ENCODE peak calls at places on chromosomes 5 and 9, in five cellular contexts. K is GM12892, M is K562, I is HepG2, O is GM12891. S is an unnamed sample.

GRCh38 chr5:121533814-121534213 is 317.9 kb upstream of the FTMT start:
- DNase-seq in K (no peak), M (no peak), I (no peak), O (no peak), S (no peak)

GRCh38 chr5:54440456-54440893 is 15.0 kb upstream of the HSPB3 start:
- DNase-seq in K (no peak), M (no peak), I (no peak), O (no peak), S (no peak)

GRCh38 chr9:95124582-95125359 is 192.7 kb downstream of the FANCC start:
- DNase-seq in K (no peak), M (no peak), I (no peak), O (no peak), S (peak)

GRCh38 chr9:129491486-129491855 is 129.4 kb downstream of the C9orf50 start:
- DNase-seq in K (no peak), M (peak), I (no peak), O (no peak), S (no peak)

GRCh38 chr9:75734802-75735201 is 155.7 kb upstream of the PCSK5 start:
- DNase-seq in K (no peak), M (no peak), I (no peak), O (no peak), S (no peak)

GRCh38 chr5:68548959-68549676 is 333.6 kb downstream of the PIK3R1 start:
- DNase-seq in K (no peak), M (peak), I (peak), O (no peak), S (no peak)

GRCh38 chr9:127918201-127919107 is 1.6 kb upstream of the ST6GALNAC4 start:
- DNase-seq in K (no peak), M (peak), I (no peak), O (no peak), S (peak)

GRCh38 chr5:84603557-84604185 is 219.0 kb upstream of the EDIL3 start:
- DNase-seq in K (no peak), M (no peak), I (no peak), O (no peak), S (no peak)

GRCh38 chr9:124725068-124725452 is 46.1 kb downstream of the NR6A1 start:
- DNase-seq in K (no peak), M (no peak), I (peak), O (no peak), S (no peak)

GRCh38 chr5:180084638-180085561 is 13.3 kb upstream of the RNF130 start:
- DNase-seq in K (no peak), M (peak), I (peak), O (no peak), S (peak)

GRCh38 chr9:97983524-97984187 is 515 bp downstream of the ANP32B start:
- DNase-seq in K (peak), M (peak), I (no peak), O (peak), S (peak)

GRCh38 chr5:5481633-5482032 is 59.2 kb downstream of the ICE1 start:
- DNase-seq in K (no peak), M (no peak), I (no peak), O (no peak), S (no peak)

GRCh38 chr9:96883922-96884321 is 29.6 kb upstream of the ZNF782 start:
- DNase-seq in K (no peak), M (no peak), I (no peak), O (no peak), S (no peak)

GRCh38 chr5:69334793-69335268 is 2.2 kb upstream of the CCDC125 start:
- DNase-seq in K (peak), M (peak), I (peak), O (peak), S (peak)

GRCh38 chr5:15463231-15463630 is 36.7 kb upstream of the FBXL7 start:
- DNase-seq in K (no peak), M (no peak), I (no peak), O (no peak), S (no peak)

GRCh38 chr5:159965031-159965837 is 43.7 kb upstream of the TTC1 start:
- DNase-seq in K (no peak), M (peak), I (peak), O (no peak), S (peak)

GRCh38 chr5:78594946-78595921 is 53.3 kb downstream of the LHFPL2 start:
- DNase-seq in K (no peak), M (peak), I (peak), O (no peak), S (no peak)

GRCh38 chr5:14920121-14920520 is 48.5 kb upstream of the ANKH start:
- DNase-seq in K (no peak), M (no peak), I (no peak), O (no peak), S (no peak)

GRCh38 chr5:14444988-14445387 is 136.6 kb upstream of the OTULINL start:
- DNase-seq in K (no peak), M (no peak), I (no peak), O (no peak), S (no peak)

GRCh38 chr5:134176523-134177196 is at the start of gene SKP1:
- DNase-seq in K (peak), M (peak), I (peak), O (peak), S (peak)

GRCh38 chr5:78546597-78546996 is 102.0 kb downstream of the LHFPL2 start:
- DNase-seq in K (no peak), M (no peak), I (peak), O (no peak), S (no peak)

GRCh38 chr5:134136771-134137170 is 22.3 kb downstream of the TCF7 start:
- DNase-seq in K (no peak), M (no peak), I (no peak), O (no peak), S (no peak)

GRCh38 chr5:89313804-89314588 is 431.0 kb upstream of the MEF2C start:
- DNase-seq in K (no peak), M (peak), I (no peak), O (peak), S (no peak)

GRCh38 chr5:173094012-173094661 is 38.0 kb downstream of the CREBRF start:
- DNase-seq in K (no peak), M (no peak), I (peak), O (no peak), S (no peak)

GRCh38 chr9:19485193-19485592 is 76.4 kb downstream of the ACER2 start:
- DNase-seq in K (no peak), M (no peak), I (no peak), O (no peak), S (no peak)

GRCh38 chr5:178282391-178282790 is 49.8 kb upstream of the PHYKPL start:
- DNase-seq in K (no peak), M (no peak), I (no peak), O (no peak), S (no peak)

GRCh38 chr9:138050472-138051330 is 173.1 kb downstream of the CACNA1B start:
- DNase-seq in K (no peak), M (no peak), I (no peak), O (no peak), S (peak)

GRCh38 chr5:57494104-57495098 is 11.8 kb upstream of the ACTBL2 start:
- DNase-seq in K (no peak), M (peak), I (peak), O (no peak), S (no peak)

GRCh38 chr5:149456597-149457392 is 77.7 kb upstream of the IL17B start:
- DNase-seq in K (no peak), M (peak), I (no peak), O (no peak), S (peak)

GRCh38 chr9:17402309-17402708 is 176.6 kb upstream of the SH3GL2 start:
- DNase-seq in K (no peak), M (no peak), I (peak), O (no peak), S (no peak)

DNA sequence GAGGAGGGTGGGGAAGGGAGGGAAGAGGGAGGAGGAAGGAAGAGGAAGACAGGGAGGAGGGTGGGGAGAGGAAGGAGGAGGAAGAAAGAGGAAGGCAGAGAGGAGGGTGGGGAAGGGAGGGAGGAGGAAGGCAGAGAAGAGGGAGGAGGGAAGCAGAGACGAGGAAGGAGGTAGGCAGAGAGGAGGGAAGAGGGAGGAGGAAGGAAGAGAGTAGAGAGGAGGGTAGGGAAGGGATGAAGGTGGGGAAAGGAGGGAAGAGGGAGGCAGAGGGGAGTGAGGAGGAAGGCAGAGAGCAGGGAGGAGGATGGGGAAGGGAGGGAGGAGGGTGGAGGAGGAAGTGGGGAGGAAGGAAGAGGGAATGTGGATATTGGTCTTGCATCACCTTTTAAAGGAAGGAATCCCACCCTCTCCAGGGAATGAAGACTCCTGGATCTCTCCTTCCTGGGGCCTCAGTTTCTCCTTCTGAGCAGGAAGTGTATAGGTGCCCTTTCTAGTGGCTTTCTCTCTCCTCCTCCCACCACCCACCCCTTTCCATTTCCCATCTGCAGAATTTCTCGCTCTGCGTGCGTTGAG is 188.9 kb upstream of the ZNF618 start:
- DNase-seq in K (no peak), M (no peak), I (no peak), O (no peak), S (no peak)
- TF ChIP-seq TAF1 in K (no peak), M (no peak), I (no peak), O (no peak), S (no peak)

DNA sequence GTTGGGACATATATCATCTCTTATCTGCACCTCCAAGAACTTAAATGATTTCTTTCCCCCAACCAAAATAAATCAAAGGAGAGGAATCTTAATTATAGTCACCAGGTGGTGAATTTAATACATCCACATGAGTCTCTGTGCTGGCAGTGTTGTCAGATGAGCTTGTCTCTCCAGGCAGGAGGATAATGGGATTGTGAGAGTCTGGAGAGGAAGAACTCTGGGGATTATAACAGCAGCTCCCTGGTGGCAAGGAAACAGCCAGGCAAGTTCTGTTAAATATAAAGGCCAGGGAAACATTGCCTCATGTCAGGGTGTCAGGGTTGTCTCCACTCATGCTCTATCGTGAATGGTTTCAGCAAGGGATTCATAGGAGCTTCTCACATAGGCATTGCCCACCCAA is 80.8 kb downstream of the TLR4 start:
- DNase-seq in K (no peak), M (no peak), I (no peak), O (no peak), S (no peak)
- TF ChIP-seq TAF1 in K (no peak), M (no peak), I (no peak), O (no peak), S (no peak)

DNA sequence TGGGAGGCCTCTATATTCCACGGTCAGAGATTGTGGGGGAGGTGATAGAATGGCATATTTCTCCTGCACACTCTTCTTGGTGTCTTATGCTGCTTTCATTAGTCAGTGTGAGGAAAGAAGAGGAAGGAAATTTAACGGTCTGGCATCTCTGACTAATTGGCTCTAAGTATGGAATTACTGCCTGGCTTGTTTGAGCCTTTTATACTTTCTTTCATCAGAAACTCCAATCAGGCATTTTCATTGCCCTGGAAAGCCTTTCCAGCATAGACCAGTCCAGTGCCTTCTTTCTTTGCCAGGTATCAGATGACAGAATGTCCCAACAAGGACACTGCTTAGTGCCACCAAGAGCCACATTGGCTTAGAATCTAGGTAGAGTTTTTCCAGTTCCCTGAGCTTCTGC is 30.2 kb downstream of the CYSTM1 start:
- DNase-seq in K (no peak), M (no peak), I (no peak), O (no peak), S (no peak)
- TF ChIP-seq TAF1 in K (no peak), M (no peak), I (no peak), O (no peak), S (no peak)

GRCh38 chr9:134325096-134325812 is 1.0 kb upstream of the RXRA start:
- DNase-seq in K (no peak), M (peak), I (no peak), O (no peak), S (no peak)
- TF ChIP-seq TAF1 in K (no peak), M (peak), I (no peak), O (no peak), S (no peak)

DNA sequence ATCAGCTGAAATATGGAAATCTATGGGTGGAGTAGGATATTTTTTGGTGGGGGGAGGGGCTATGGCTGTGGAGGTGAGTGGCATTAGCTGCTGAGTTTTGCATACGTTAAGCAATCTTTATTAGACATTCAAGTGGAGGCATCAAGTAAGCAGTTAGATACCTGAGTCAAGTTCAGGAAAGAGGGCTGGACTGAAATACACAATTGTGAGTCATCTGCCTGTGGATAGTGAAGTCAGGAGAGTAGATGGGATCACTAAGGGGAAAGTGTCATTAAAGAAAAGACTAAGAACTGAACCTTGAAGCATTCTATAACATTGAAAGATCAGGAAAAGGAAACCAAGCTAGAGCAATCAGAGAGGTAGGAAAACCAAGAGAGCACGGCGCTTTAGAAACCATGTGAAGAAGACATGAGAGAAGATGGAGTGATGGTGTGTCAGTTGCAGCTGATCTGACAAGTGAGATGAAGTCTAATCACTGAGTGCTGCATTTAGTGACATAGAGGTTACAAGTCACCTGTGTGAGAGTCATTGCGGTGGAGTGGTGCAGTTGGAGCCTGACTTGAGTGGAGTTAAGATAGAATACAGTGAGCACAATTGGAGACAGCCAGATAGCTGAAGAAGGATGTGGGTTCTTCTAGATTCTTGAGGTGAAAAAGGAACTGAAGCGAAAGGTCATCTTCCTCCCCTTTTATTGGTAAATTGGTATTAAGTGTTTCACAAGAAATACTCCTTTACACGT is 88.7 kb downstream of the PIP5K1B start:
- DNase-seq in K (no peak), M (peak), I (no peak), O (peak), S (no peak)
- TF ChIP-seq TAF1 in K (no peak), M (no peak), I (no peak), O (no peak), S (no peak)

DNA sequence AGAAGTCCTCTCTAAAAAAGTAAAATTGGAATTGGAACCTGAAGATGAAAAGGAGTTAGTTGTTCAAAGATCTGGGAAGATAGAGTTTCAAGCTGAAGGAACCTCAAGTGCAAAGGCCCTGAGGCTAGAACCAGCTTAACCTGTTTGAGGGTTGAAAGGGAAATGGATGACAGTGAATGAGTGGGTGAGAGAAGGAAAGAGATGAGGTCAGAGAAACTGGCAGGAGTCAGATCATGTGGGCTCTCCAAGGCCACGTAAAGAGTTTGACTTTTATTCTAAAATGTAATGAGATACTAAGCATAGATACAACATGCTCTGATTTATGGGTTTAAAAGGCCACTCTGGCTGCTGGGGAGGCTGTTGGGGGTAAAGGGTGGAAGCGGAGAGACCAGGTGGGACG is 2.5 kb upstream of the RAD23B start:
- DNase-seq in K (no peak), M (no peak), I (no peak), O (no peak), S (no peak)
- TF ChIP-seq TAF1 in K (no peak), M (no peak), I (no peak), O (no peak), S (no peak)

DNA sequence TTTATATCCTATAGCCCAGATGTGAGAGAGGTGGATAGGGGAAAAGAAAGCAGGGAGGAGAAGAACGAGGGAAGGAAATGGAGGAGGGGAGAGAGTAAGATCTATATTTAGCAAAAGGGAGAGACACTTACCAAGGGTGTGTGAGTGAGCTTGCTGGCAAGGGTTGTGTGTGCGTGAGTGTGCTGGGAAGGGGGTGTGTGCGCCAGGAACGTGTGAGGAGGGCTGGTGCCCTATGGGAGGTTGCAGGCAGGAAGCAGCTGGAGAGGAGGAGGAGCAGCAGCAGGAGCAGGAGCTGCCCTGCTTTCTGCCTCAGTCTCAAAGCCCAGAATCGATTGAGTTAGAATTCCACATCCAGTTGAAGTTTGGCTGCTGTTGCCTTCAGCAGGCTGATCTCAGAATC is 148.3 kb upstream of the RUSC2 start:
- DNase-seq in K (no peak), M (no peak), I (no peak), O (no peak), S (no peak)
- TF ChIP-seq TAF1 in K (no peak), M (no peak), I (no peak), O (no peak), S (no peak)

GRCh38 chr5:1926471-1927341 is 44.0 kb upstream of the IRX4 start:
- DNase-seq in K (no peak), M (no peak), I (no peak), O (no peak), S (no peak)
- TF ChIP-seq TAF1 in K (no peak), M (no peak), I (no peak), O (no peak), S (no peak)

GRCh38 chr5:156951354-156951753 is 11.7 kb downstream of the TIMD4 start:
- DNase-seq in K (no peak), M (no peak), I (no peak), O (no peak), S (no peak)

GRCh38 chr5:156950716-156951115 is 12.3 kb downstream of the TIMD4 start:
- DNase-seq in K (no peak), M (no peak), I (no peak), O (no peak), S (no peak)

GRCh38 chr5:156947933-156948332 is 15.1 kb downstream of the TIMD4 start:
- DNase-seq in K (no peak), M (no peak), I (no peak), O (no peak), S (no peak)

DNA sequence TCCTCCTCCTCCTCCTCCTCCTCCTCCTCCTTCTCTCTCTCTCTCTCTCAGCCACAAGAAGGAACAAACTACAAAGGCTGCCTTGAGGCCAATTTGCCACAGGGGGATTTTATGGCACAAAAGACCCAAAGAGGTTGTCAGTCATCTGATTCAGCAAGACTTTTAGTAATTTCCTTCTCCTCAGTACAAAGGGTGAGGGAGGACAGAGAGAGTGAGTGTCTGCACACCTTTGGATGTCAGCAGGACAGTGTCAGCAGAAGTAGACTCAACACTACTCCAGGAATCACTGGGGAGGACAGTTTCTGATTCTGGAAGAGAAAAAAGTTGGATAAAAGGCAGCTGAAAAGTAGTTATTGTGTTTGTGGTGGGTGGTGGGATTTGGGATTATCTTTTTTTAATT is 13.6 kb downstream of the TIMD4 start:
- DNase-seq in K (no peak), M (no peak), I (no peak), O (no peak), S (no peak)
- TF ChIP-seq TAF1 in K (no peak), M (no peak), I (no peak), O (no peak), S (no peak)

S was measured in SK-N-SH.